ENCODE peak calls at places on chromosomes 5 and 9, in six cellular contexts. R is NCI-H1417; T is activated effector memory CD4-positive, alpha-beta T cell treated with Interleukin-2 at 50 U/mL for 16 hours; B is BJ; J is SJSA1; C is GM23338. L is an unnamed sample.

GRCh38 chr5:68924490-68925145 is 169.2 kb upstream of the SLC30A5 start:
- DNase-seq in R (no peak), B (peak; percentile 77), T (no peak), C (no peak), J (no peak), L (no peak)

GRCh38 chr9:123005964-123006363 is 27.5 kb upstream of the GPR21 start:
- DNase-seq in T (no peak), B (no peak), C (no peak), J (no peak), R (no peak), L (no peak)

GRCh38 chr9:36154213-36154952 is 14.8 kb upstream of the CCIN start:
- DNase-seq in T (no peak), J (no peak), C (no peak), R (peak; percentile 29), B (no peak), L (no peak)

GRCh38 chr5:65539827-65540226 is 23.1 kb downstream of the CENPK start:
- DNase-seq in T (no peak), B (no peak), C (no peak), R (no peak), J (no peak), L (no peak)

GRCh38 chr9:127122176-127123151 is at the start of gene ANGPTL2:
- DNase-seq in B (peak; percentile 75), T (no peak), J (peak; percentile 79), C (peak; percentile 92), R (peak; percentile 90), L (peak; percentile 76)

GRCh38 chr5:891837-892389 is 688 bp downstream of the BRD9 start:
- DNase-seq in C (no peak), R (peak; percentile 83), T (no peak), J (no peak), B (no peak), L (no peak)

GRCh38 chr9:125240649-125240999 is 519 bp downstream of the HSPA5 start:
- DNase-seq in C (peak; percentile 36), T (no peak), B (no peak), J (peak; percentile 41), R (peak; percentile 82), L (peak; percentile 12)

GRCh38 chr5:38640012-38640395 is 83.6 kb upstream of the LIFR start:
- DNase-seq in T (no peak), C (no peak), J (no peak), R (no peak), B (no peak), L (no peak)

GRCh38 chr5:68522863-68523262 is 307.3 kb downstream of the PIK3R1 start:
- DNase-seq in T (no peak), C (no peak), B (peak; percentile 52), J (no peak), R (no peak), L (no peak)

GRCh38 chr9:69546265-69546664 is 125.9 kb downstream of the APBA1 start:
- DNase-seq in R (peak; percentile 75), T (no peak), B (no peak), J (no peak), C (peak; percentile 80), L (no peak)

L was measured in DMS79 treated with DMSO at 0.1 percent for 48 hours.